ENCODE peak calls at places on chromosomes 5 and 9, in seven cellular contexts. One of them, this sample, is unnamed.

GRCh38 chr9:14245901-14246525 is 67.9 kb downstream of the NFIB start:
- DNase-seq in PC-9: peak; percentile 50
- DNase-seq in stomach: no peak
- DNase-seq in coronary artery: no peak
- DNase-seq in left lung: no peak
- DNase-seq in breast epithelium: no peak
- DNase-seq in AG04450: no peak
- DNase-seq in this sample: no peak

GRCh38 chr5:141369994-141370848 is at the start of gene PCDHGB3:
- DNase-seq in left lung: no peak
- DNase-seq in AG04450: no peak
- DNase-seq in coronary artery: no peak
- DNase-seq in PC-9: no peak
- DNase-seq in stomach: no peak
- DNase-seq in breast epithelium: no peak
- DNase-seq in this sample: no peak

GRCh38 chr5:98066910-98067309 is 706.6 kb upstream of the RGMB start:
- DNase-seq in left lung: no peak
- DNase-seq in breast epithelium: no peak
- DNase-seq in AG04450: no peak
- DNase-seq in stomach: no peak
- DNase-seq in PC-9: no peak
- DNase-seq in coronary artery: no peak
- DNase-seq in this sample: no peak

GRCh38 chr9:75088646-75089368 is 493 bp downstream of the OSTF1 start:
- DNase-seq in breast epithelium: peak; percentile 75
- DNase-seq in stomach: peak; percentile 84
- DNase-seq in AG04450: no peak
- DNase-seq in PC-9: peak; percentile 64
- DNase-seq in left lung: peak; percentile 84
- DNase-seq in coronary artery: no peak
- DNase-seq in this sample: no peak

GRCh38 chr9:135602789-135603481 is 36.4 kb downstream of the GLT6D1 start:
- DNase-seq in left lung: no peak
- DNase-seq in PC-9: no peak
- DNase-seq in coronary artery: peak; percentile 55
- DNase-seq in breast epithelium: peak; percentile 51
- DNase-seq in AG04450: no peak
- DNase-seq in stomach: peak; percentile 44
- DNase-seq in this sample: peak; percentile 32

GRCh38 chr9:137811283-137811870 is 66.2 kb upstream of the CACNA1B start:
- DNase-seq in left lung: no peak
- DNase-seq in coronary artery: no peak
- DNase-seq in breast epithelium: no peak
- DNase-seq in AG04450: no peak
- DNase-seq in stomach: no peak
- DNase-seq in PC-9: no peak
- DNase-seq in this sample: no peak

GRCh38 chr9:34580358-34580757 is 9.2 kb downstream of the CNTFR start:
- DNase-seq in stomach: no peak
- DNase-seq in PC-9: no peak
- DNase-seq in coronary artery: no peak
- DNase-seq in left lung: no peak
- DNase-seq in breast epithelium: no peak
- DNase-seq in AG04450: no peak
- DNase-seq in this sample: no peak

GRCh38 chr9:69433426-69433825 is 108.4 kb downstream of the ENTREP1 start:
- DNase-seq in PC-9: peak; percentile 55
- DNase-seq in breast epithelium: no peak
- DNase-seq in stomach: no peak
- DNase-seq in coronary artery: no peak
- DNase-seq in AG04450: no peak
- DNase-seq in left lung: no peak
- DNase-seq in this sample: no peak

GRCh38 chr9:124783830-124784229 is 6.9 kb downstream of the OLFML2A start:
- DNase-seq in left lung: no peak
- DNase-seq in stomach: no peak
- DNase-seq in PC-9: no peak
- DNase-seq in AG04450: no peak
- DNase-seq in coronary artery: no peak
- DNase-seq in breast epithelium: no peak
- DNase-seq in this sample: no peak

GRCh38 chr5:170216262-170216864 is 16.4 kb upstream of the C5orf58 start:
- DNase-seq in coronary artery: no peak
- DNase-seq in breast epithelium: no peak
- DNase-seq in stomach: no peak
- DNase-seq in left lung: no peak
- DNase-seq in AG04450: no peak
- DNase-seq in PC-9: peak; percentile 74
- DNase-seq in this sample: no peak

GRCh38 chr9:128909859-128910258 is 10.9 kb upstream of the PHYHD1 start:
- DNase-seq in PC-9: no peak
- DNase-seq in coronary artery: no peak
- DNase-seq in stomach: no peak
- DNase-seq in AG04450: no peak
- DNase-seq in left lung: no peak
- DNase-seq in breast epithelium: no peak
- DNase-seq in this sample: no peak

GRCh38 chr5:82975812-82976211 is 101.4 kb downstream of the TMEM167A start:
- DNase-seq in stomach: no peak
- DNase-seq in breast epithelium: no peak
- DNase-seq in AG04450: no peak
- DNase-seq in PC-9: peak; percentile 61
- DNase-seq in coronary artery: no peak
- DNase-seq in left lung: no peak
- DNase-seq in this sample: no peak

GRCh38 chr5:124238350-124238749 is 508.1 kb downstream of the ZNF608 start:
- DNase-seq in AG04450: no peak
- DNase-seq in stomach: no peak
- DNase-seq in breast epithelium: no peak
- DNase-seq in left lung: no peak
- DNase-seq in coronary artery: no peak
- DNase-seq in PC-9: no peak
- DNase-seq in this sample: no peak

GRCh38 chr5:36944607-36945225 is 68.1 kb downstream of the NIPBL start:
- DNase-seq in PC-9: peak; percentile 67
- DNase-seq in stomach: no peak
- DNase-seq in coronary artery: no peak
- DNase-seq in breast epithelium: no peak
- DNase-seq in left lung: no peak
- DNase-seq in AG04450: peak; percentile 24
- DNase-seq in this sample: no peak

GRCh38 chr5:138702166-138702826 is 50.9 kb upstream of the CTNNA1 start:
- DNase-seq in stomach: no peak
- DNase-seq in PC-9: no peak
- DNase-seq in AG04450: no peak
- DNase-seq in coronary artery: no peak
- DNase-seq in left lung: no peak
- DNase-seq in breast epithelium: no peak
- DNase-seq in this sample: no peak

GRCh38 chr9:130254753-130255637 is 10.6 kb upstream of the HMCN2 start:
- DNase-seq in AG04450: no peak
- DNase-seq in PC-9: no peak
- DNase-seq in breast epithelium: peak; percentile 5
- DNase-seq in coronary artery: peak; percentile 28
- DNase-seq in left lung: no peak
- DNase-seq in stomach: no peak
- DNase-seq in this sample: no peak

GRCh38 chr5:2687746-2688145 is 63.7 kb downstream of the IRX2 start:
- DNase-seq in coronary artery: peak; percentile 50
- DNase-seq in PC-9: no peak
- DNase-seq in left lung: no peak
- DNase-seq in stomach: no peak
- DNase-seq in breast epithelium: no peak
- DNase-seq in AG04450: no peak
- DNase-seq in this sample: no peak

GRCh38 chr5:2686725-2687124 is 64.8 kb downstream of the IRX2 start:
- DNase-seq in left lung: no peak
- DNase-seq in stomach: no peak
- DNase-seq in AG04450: no peak
- DNase-seq in coronary artery: peak; percentile 33
- DNase-seq in breast epithelium: no peak
- DNase-seq in PC-9: no peak
- DNase-seq in this sample: peak; percentile 60

GRCh38 chr5:2685651-2686050 is 65.8 kb downstream of the IRX2 start:
- DNase-seq in AG04450: no peak
- DNase-seq in breast epithelium: no peak
- DNase-seq in left lung: no peak
- DNase-seq in coronary artery: no peak
- DNase-seq in stomach: no peak
- DNase-seq in PC-9: peak; percentile 50
- DNase-seq in this sample: no peak

GRCh38 chr5:2684606-2685005 is 66.9 kb downstream of the IRX2 start:
- DNase-seq in AG04450: no peak
- DNase-seq in breast epithelium: no peak
- DNase-seq in coronary artery: peak; percentile 40
- DNase-seq in left lung: no peak
- DNase-seq in PC-9: no peak
- DNase-seq in stomach: no peak
- DNase-seq in this sample: no peak

DNA sequence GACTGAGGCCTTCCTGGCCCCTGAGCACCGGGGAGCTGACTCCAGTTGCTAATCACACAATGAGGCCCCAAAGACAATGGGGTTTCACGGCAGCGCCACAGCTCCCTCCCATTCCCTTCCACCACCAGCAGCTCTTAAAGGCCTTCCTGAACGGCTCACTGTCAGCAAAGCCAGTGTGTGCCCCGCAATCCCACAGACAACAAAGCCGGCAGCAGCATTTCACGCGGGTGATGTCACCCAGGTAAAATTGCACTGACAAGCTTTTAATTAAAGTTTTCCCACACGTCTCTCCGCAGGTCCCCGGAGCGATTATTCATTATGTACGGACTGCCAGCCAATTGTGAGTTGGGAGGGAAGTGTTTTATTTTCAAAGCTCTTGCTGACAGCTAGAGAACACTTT is 65.2 kb downstream of the IRX2 start:
- DNase-seq in AG04450: no peak
- DNase-seq in breast epithelium: no peak
- DNase-seq in stomach: no peak
- DNase-seq in left lung: no peak
- DNase-seq in coronary artery: peak; percentile 31
- DNase-seq in PC-9: no peak
- DNase-seq in this sample: no peak
- H3K4me3 ChIP-seq in AG04450: no peak overlapping the region
- H3K4me3 ChIP-seq in breast epithelium: no peak overlapping the region
- H3K4me3 ChIP-seq in stomach: no peak overlapping the region
- H3K4me3 ChIP-seq in left lung: no peak overlapping the region
- H3K4me3 ChIP-seq in coronary artery: no peak overlapping the region
- H3K4me3 ChIP-seq in PC-9: no peak overlapping the region
- H3K4me3 ChIP-seq in this sample: no peak overlapping the region

DNA sequence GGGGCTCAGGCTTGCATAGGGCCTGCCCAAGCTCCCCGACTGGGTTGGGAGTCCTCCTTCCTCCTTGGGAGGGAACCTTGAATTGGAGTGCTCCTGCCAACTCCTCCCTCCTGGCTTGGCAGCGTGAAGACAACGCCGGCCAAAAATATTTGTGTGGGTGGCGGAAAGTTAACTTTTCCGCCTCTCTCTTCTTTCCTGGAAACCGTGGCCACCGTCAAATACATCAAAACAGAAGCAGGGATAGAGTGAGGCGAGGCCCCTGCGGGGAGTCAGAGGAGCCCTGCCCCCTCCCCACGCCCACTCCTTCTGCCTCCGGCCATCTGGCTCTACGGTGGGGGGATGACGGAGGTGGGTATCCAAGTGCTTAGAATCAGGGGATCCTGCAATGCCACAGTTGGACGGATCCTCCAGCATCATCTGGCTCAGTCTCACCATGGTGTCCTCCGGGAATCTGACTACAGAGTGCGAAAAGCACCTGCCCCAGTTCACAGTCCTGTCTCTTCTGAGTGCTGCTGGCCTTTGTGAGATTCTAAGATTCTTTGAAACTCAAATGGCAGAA is 25.2 kb upstream of the SYNPO start:
- DNase-seq in AG04450: no peak
- DNase-seq in left lung: no peak
- DNase-seq in stomach: peak; percentile 79
- DNase-seq in breast epithelium: no peak
- DNase-seq in coronary artery: peak; percentile 85
- DNase-seq in PC-9: no peak
- DNase-seq in this sample: no peak
- H3K27ac ChIP-seq in AG04450: peak overlapping the region; percentile 52
- H3K27ac ChIP-seq in left lung: peak overlapping the region; percentile 57
- H3K27ac ChIP-seq in stomach: peak overlapping the region; percentile 89
- H3K27ac ChIP-seq in breast epithelium: peak overlapping the region; percentile 78
- H3K27ac ChIP-seq in coronary artery: peak overlapping the region; percentile 88
- H3K27ac ChIP-seq in PC-9: no peak overlapping the region
- H3K27ac ChIP-seq in this sample: no peak overlapping the region

GRCh38 chr9:627571-627970 is 213.9 kb upstream of the DMRT1 start:
- DNase-seq in coronary artery: no peak
- DNase-seq in left lung: no peak
- DNase-seq in breast epithelium: no peak
- DNase-seq in AG04450: no peak
- DNase-seq in PC-9: no peak
- DNase-seq in stomach: no peak
- DNase-seq in this sample: no peak
- H3K4me3 ChIP-seq in coronary artery: no peak overlapping the region
- H3K4me3 ChIP-seq in left lung: no peak overlapping the region
- H3K4me3 ChIP-seq in breast epithelium: no peak overlapping the region
- H3K4me3 ChIP-seq in AG04450: no peak overlapping the region
- H3K4me3 ChIP-seq in PC-9: no peak overlapping the region
- H3K4me3 ChIP-seq in stomach: no peak overlapping the region
- H3K4me3 ChIP-seq in this sample: no peak overlapping the region

GRCh38 chr9:133046900-133047295 is 14.9 kb upstream of the CEL start:
- DNase-seq in breast epithelium: no peak
- DNase-seq in coronary artery: no peak
- DNase-seq in PC-9: no peak
- DNase-seq in left lung: no peak
- DNase-seq in AG04450: no peak
- DNase-seq in stomach: no peak
- DNase-seq in this sample: no peak

GRCh38 chr9:133050142-133050541 is 11.6 kb upstream of the CEL start:
- DNase-seq in stomach: no peak
- DNase-seq in breast epithelium: no peak
- DNase-seq in PC-9: no peak
- DNase-seq in coronary artery: no peak
- DNase-seq in AG04450: no peak
- DNase-seq in left lung: no peak
- DNase-seq in this sample: peak; percentile 67

GRCh38 chr9:133049043-133049442 is 12.7 kb upstream of the CEL start:
- DNase-seq in left lung: no peak
- DNase-seq in breast epithelium: no peak
- DNase-seq in coronary artery: no peak
- DNase-seq in AG04450: no peak
- DNase-seq in PC-9: no peak
- DNase-seq in stomach: no peak
- DNase-seq in this sample: no peak

GRCh38 chr9:133050781-133051180 is 11.0 kb upstream of the CEL start:
- DNase-seq in coronary artery: no peak
- DNase-seq in AG04450: no peak
- DNase-seq in PC-9: no peak
- DNase-seq in stomach: peak; percentile 87
- DNase-seq in left lung: no peak
- DNase-seq in breast epithelium: no peak
- DNase-seq in this sample: no peak

DNA sequence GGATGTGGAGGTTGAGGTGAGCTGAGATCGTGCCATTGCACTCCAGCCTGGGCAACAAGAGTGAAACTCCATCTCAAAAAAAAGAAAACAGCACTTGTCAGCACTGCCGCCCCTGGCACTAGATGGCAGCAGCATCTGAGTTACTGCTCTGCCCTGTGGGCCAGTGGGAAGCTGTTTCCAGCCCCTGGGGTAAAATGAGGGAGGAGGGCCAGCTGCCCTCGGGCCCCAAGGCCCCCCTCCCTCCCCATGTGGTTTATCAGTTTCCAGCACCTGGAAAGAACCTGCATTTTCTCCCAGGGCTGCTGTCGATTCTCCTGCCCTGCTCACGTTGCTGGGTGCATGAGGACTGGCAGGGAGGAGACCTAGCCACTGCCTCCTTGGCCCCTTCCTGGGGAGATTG is 13.2 kb upstream of the CEL start:
- DNase-seq in coronary artery: no peak
- DNase-seq in AG04450: no peak
- DNase-seq in left lung: no peak
- DNase-seq in PC-9: no peak
- DNase-seq in stomach: peak; percentile 60
- DNase-seq in breast epithelium: no peak
- DNase-seq in this sample: no peak
- H3K27ac ChIP-seq in coronary artery: no peak overlapping the region
- H3K27ac ChIP-seq in AG04450: no peak overlapping the region
- H3K27ac ChIP-seq in left lung: no peak overlapping the region
- H3K27ac ChIP-seq in PC-9: no peak overlapping the region
- H3K27ac ChIP-seq in stomach: no peak overlapping the region
- H3K27ac ChIP-seq in breast epithelium: no peak overlapping the region
- H3K27ac ChIP-seq in this sample: peak overlapping the region; percentile 9